ENCODE peak calls at places on chromosomes 13 and 19, in five cellular contexts. T is H1, H is neuronal stem cell, U is IMR-90, B is H9. J is an unnamed sample.

GRCh38 chr13:96967248-96967745 is 27.0 kb downstream of the OXGR1 start:
- DNase-seq in H (no peak), T (no peak), U (no peak), B (peak; percentile 32), J (peak; percentile 63)

GRCh38 chr13:32877491-32877890 is 138.7 kb upstream of the KL start:
- DNase-seq in T (no peak), H (no peak), U (no peak), B (no peak), J (no peak)

GRCh38 chr19:7969560-7969949 is 26.1 kb upstream of the TIMM44 start:
- DNase-seq in U (no peak), H (no peak), T (peak; percentile 34), B (peak; percentile 78), J (no peak)

GRCh38 chr13:47334173-47334572 is 437.3 kb upstream of the HTR2A start:
- DNase-seq in T (no peak), H (no peak), U (peak; percentile 93), B (no peak), J (no peak)

GRCh38 chr13:73943137-73943964 is 190.9 kb downstream of the KLF12 start:
- DNase-seq in T (no peak), U (no peak), H (no peak), B (no peak), J (no peak)

GRCh38 chr13:50512602-50513527 is 330.6 kb downstream of the DLEU7 start:
- DNase-seq in H (no peak), B (no peak), U (peak; percentile 61), T (no peak), J (no peak)

GRCh38 chr13:90443268-90443667 is 904.2 kb upstream of the MIR17HG start:
- DNase-seq in T (no peak), U (peak; percentile 9), B (no peak), H (no peak), J (peak; percentile 16)

GRCh38 chr13:33497146-33497845 is 211.7 kb upstream of the STARD13 start:
- DNase-seq in B (no peak), T (no peak), U (peak; percentile 79), H (no peak), J (no peak)

GRCh38 chr13:63249411-63249810 is 1833.8 kb upstream of the PCDH20 start:
- DNase-seq in T (no peak), H (no peak), B (no peak), U (no peak), J (no peak)

GRCh38 chr19:35363001-35363590 is 4.8 kb downstream of the FFAR3 start:
- DNase-seq in B (peak; percentile 4), T (no peak), U (no peak), H (no peak), J (no peak)

GRCh38 chr13:35179494-35179893 is 237.4 kb downstream of the NBEA start:
- DNase-seq in H (no peak), T (no peak), U (no peak), B (no peak), J (no peak)

GRCh38 chr13:113138792-113139551 is 16.4 kb downstream of the F10 start:
- DNase-seq in U (no peak), T (no peak), H (no peak), B (peak; percentile 18), J (no peak)

GRCh38 chr19:35042056-35042730 is 672 bp downstream of the HPN start:
- DNase-seq in T (no peak), U (no peak), H (no peak), B (no peak), J (no peak)

GRCh38 chr19:30119180-30119920 is 177.3 kb downstream of the URI1 start:
- DNase-seq in T (no peak), B (no peak), H (no peak), U (no peak), J (no peak)

GRCh38 chr19:35204799-35205732 is 23.5 kb downstream of the FAM187B start:
- DNase-seq in H (no peak), U (no peak), T (no peak), B (peak; percentile 57), J (no peak)

GRCh38 chr19:4567584-4568071 is 8.1 kb upstream of the SEMA6B start:
- DNase-seq in B (peak; percentile 92), U (peak; percentile 20), T (peak; percentile 66), H (peak; percentile 60), J (peak; percentile 44)

GRCh38 chr13:113143466-113144254 is 14.8 kb upstream of the PROZ start:
- DNase-seq in B (peak; percentile 27), T (no peak), H (no peak), U (no peak), J (no peak)

GRCh38 chr19:17500447-17501198 is 10.8 kb upstream of the PGLS start:
- DNase-seq in U (no peak), H (no peak), T (no peak), B (no peak), J (no peak)
- H4K8ac ChIP-seq in U (peak overlapping the region; percentile 95), H (peak overlapping the region; percentile 19), T (no peak overlapping the region), B (no peak overlapping the region), J (no peak overlapping the region)

GRCh38 chr19:15432629-15433518 is 14.1 kb upstream of the AKAP8L start:
- DNase-seq in H (peak; percentile 87), U (peak; percentile 87), B (peak; percentile 90), T (no peak), J (peak; percentile 97)
- H2AFZ ChIP-seq in H (peak overlapping the region; percentile 99), U (peak overlapping the region; percentile 97), B (no peak overlapping the region), T (peak overlapping the region; percentile 94), J (peak overlapping the region; percentile 94)

GRCh38 chr19:38684078-38684861 is 36.8 kb downstream of the ACTN4 start:
- DNase-seq in U (peak; percentile 91), B (peak; percentile 46), H (no peak), T (no peak), J (peak; percentile 87)
- H3K27ac ChIP-seq in U (peak overlapping the region; percentile 85), B (peak overlapping the region; percentile 86), H (no peak overlapping the region), T (peak overlapping the region; percentile 95), J (peak overlapping the region; percentile 100)

GRCh38 chr19:46490774-46491173 is 4.9 kb downstream of the PNMA8B start:
- DNase-seq in T (no peak), H (no peak), B (no peak), U (no peak), J (no peak)
- H4K8ac ChIP-seq in T (no peak overlapping the region), H (no peak overlapping the region), B (no peak overlapping the region), U (no peak overlapping the region), J (no peak overlapping the region)

GRCh38 chr13:77431449-77431848 is 104.1 kb upstream of the SCEL start:
- DNase-seq in U (no peak), B (no peak), H (no peak), T (no peak), J (no peak)
- H2AFZ ChIP-seq in U (no peak overlapping the region), B (no peak overlapping the region), H (no peak overlapping the region), T (no peak overlapping the region), J (no peak overlapping the region)

DNA sequence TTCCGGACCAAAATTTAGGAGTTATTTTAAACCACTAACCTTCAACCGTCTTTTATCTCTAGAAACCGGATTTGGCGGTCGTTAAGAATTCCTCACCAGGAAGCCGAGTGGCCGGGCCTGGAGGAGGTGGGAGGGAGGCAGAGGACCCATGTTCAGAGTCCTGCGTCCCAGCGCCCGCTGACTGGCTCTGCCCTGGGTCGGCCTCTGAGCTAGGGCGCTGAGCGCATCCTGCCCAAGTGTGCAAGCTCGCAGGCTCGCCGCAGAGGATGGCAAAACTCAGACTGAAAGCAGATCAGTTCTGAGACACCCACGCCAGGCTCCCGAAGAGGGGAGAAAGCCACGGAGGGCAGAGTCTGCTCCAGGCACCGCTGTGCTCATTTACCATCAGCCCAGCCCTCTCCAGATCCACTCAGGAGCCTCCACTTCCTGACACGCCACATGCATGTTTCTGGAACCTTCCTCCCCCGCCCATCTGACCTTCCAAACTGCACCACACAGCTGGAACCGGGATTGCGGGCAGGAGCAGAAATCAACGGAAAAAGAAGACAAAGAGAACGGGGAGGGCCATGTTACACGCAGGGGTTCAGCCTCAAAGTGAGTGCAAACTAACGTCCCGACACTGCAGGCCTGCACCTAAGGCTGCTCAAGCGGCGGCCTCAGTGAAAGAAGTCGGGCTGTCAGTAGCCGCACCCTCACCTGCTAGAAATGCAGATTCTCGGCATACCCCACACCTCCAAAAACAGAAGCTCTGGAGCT is 8.2 kb downstream of the COL4A1 start:
- DNase-seq in H (no peak), U (no peak), B (peak; percentile 60), T (no peak), J (no peak)
- H3K27ac ChIP-seq in H (no peak overlapping the region), U (peak overlapping the region; percentile 20), B (no peak overlapping the region), T (no peak overlapping the region), J (no peak overlapping the region)